ENCODE peak calls at places on chromosomes 11 and 22, in seven cellular contexts. U, T, Y, X, D, J and F are unnamed samples.

GRCh38 chr11:57761301-57762234 is at the start of gene CTNND1:
- DNase-seq in U (no peak), T (peak), Y (no peak), X (no peak), D (peak), J (peak), F (peak)

GRCh38 chr11:111206472-111206871 is 39.1 kb upstream of the POU2AF2 start:
- DNase-seq in U (no peak), T (no peak), Y (no peak), X (no peak), D (no peak), J (no peak), F (no peak)

GRCh38 chr11:131246589-131247164 is 123.7 kb upstream of the NTM start:
- DNase-seq in U (no peak), T (no peak), Y (no peak), X (no peak), D (peak), J (peak), F (peak)

GRCh38 chr11:128304666-128305485 is 282.5 kb downstream of the ETS1 start:
- DNase-seq in U (no peak), T (no peak), Y (no peak), X (no peak), D (no peak), J (no peak), F (no peak)

GRCh38 chr11:64594159-64594939 is 3.3 kb downstream of the SLC22A12 start:
- DNase-seq in U (no peak), T (no peak), Y (no peak), X (no peak), D (peak), J (no peak), F (no peak)

GRCh38 chr11:121063728-121064127 is 37.3 kb upstream of the TECTA start:
- DNase-seq in U (no peak), T (no peak), Y (peak), X (no peak), D (no peak), J (no peak), F (no peak)

GRCh38 chr11:128465946-128466688 is 121.2 kb downstream of the ETS1 start:
- DNase-seq in U (peak), T (no peak), Y (no peak), X (no peak), D (no peak), J (no peak), F (no peak)

GRCh38 chr11:36041988-36042606 is 98.2 kb downstream of the LDLRAD3 start:
- DNase-seq in U (no peak), T (no peak), Y (peak), X (no peak), D (no peak), J (no peak), F (no peak)

GRCh38 chr11:119375629-119376196 is 5.8 kb downstream of the USP2 start:
- DNase-seq in U (no peak), T (no peak), Y (no peak), X (no peak), D (peak), J (no peak), F (peak)

GRCh38 chr22:26479043-26479791 is 4.4 kb downstream of the HPS4 start:
- DNase-seq in U (no peak), T (no peak), Y (peak), X (no peak), D (no peak), J (no peak), F (no peak)

GRCh38 chr22:35335936-35336781 is 36.5 kb downstream of the TOM1 start:
- DNase-seq in U (no peak), T (no peak), Y (no peak), X (no peak), D (no peak), J (no peak), F (no peak)

GRCh38 chr11:86456075-86456939 is 81.6 kb downstream of the CCDC81 start:
- DNase-seq in U (peak), T (peak), Y (peak), X (peak), D (peak), J (peak), F (peak)

GRCh38 chr11:62394825-62395538 is 23.9 kb upstream of the SCGB1A1 start:
- DNase-seq in U (peak), T (peak), Y (peak), X (peak), D (peak), J (peak), F (peak)

GRCh38 chr22:35591696-35592417 is 25.3 kb downstream of the MB start:
- DNase-seq in U (no peak), T (no peak), Y (no peak), X (no peak), D (no peak), J (no peak), F (peak)

GRCh38 chr11:2411446-2412305 is 11.1 kb downstream of the TSSC4 start:
- DNase-seq in U (no peak), T (no peak), Y (no peak), X (no peak), D (no peak), J (no peak), F (no peak)

GRCh38 chr11:17813391-17814059 is 78.9 kb downstream of the KCNC1 start:
- DNase-seq in U (no peak), T (no peak), Y (no peak), X (no peak), D (no peak), J (no peak), F (peak)

GRCh38 chr22:42649261-42650056 is at the start of gene CYB5R3:
- DNase-seq in U (peak), T (peak), Y (peak), X (peak), D (peak), J (peak), F (peak)

GRCh38 chr11:64048042-64048854 is 12.5 kb downstream of the FLRT1 start:
- DNase-seq in U (no peak), T (no peak), Y (no peak), X (no peak), D (no peak), J (no peak), F (peak)

GRCh38 chr11:69914286-69915150 is 95.3 kb upstream of the FGF3 start:
- DNase-seq in U (no peak), T (no peak), Y (no peak), X (no peak), D (peak), J (no peak), F (no peak)

GRCh38 chr22:39611360-39611759 is 40.8 kb downstream of the CACNA1I start:
- DNase-seq in U (no peak), T (no peak), Y (no peak), X (no peak), D (no peak), J (no peak), F (no peak)

GRCh38 chr11:17076517-17077239 is 789 bp downstream of the RPS13 start:
- DNase-seq in U (no peak), T (no peak), Y (no peak), X (no peak), D (no peak), J (no peak), F (peak)